ENCODE peak calls at places on chromosomes 13 and 19, in ten cellular contexts. P is natural killer cell treated with Interleukin-12 subunit alpha and Interleukin-12 subunit beta and Interleukin-15 and Interleukin-18, amount 100 ng/mL, for 72 hours; N is NCI-H1105; U is activated T-helper 1 cell treated with Interleukin-2 at 50 U/mL for 16 hours; R is GF-D8; F is ELF-1; K is HT1080; J is stimulated activated naive CD8-positive, alpha-beta T cell treated with anti-CD3 and anti-CD28 coated beads, Interleukin-15, Interleukin-2, amounts not matched to agents 100 U/mL and 50 U/mL, for 24 hours; Q is chondrocyte; V is CD8-positive, alpha-beta T cell. G is an unnamed sample.

GRCh38 chr13:30730526-30730925 is 4.8 kb upstream of the ALOX5AP start:
- DNase-seq in P (no peak), N (no peak), U (no peak), R (no peak), F (peak; percentile 34), K (no peak), J (no peak), Q (no peak), V (no peak), G (peak; percentile 63)

GRCh38 chr13:44921931-44922758 is 67.1 kb downstream of the NUFIP1 start:
- DNase-seq in P (no peak), N (no peak), U (no peak), R (no peak), F (no peak), K (peak; percentile 90), J (no peak), Q (no peak), V (no peak), G (no peak)

GRCh38 chr19:50046649-50047503 is 21.1 kb downstream of the ZNF473 start:
- DNase-seq in P (no peak), N (peak; percentile 53), U (peak; percentile 33), R (no peak), F (peak; percentile 53), K (no peak), J (peak; percentile 64), Q (no peak), V (peak; percentile 33), G (peak; percentile 57)

GRCh38 chr13:21691928-21692327 is 21.1 kb downstream of the FGF9 start:
- DNase-seq in P (no peak), N (no peak), U (no peak), R (no peak), F (no peak), K (no peak), J (no peak), Q (no peak), V (no peak), G (no peak)

GRCh38 chr13:24217601-24218281 is 57.2 kb downstream of the SPATA13 start:
- DNase-seq in P (no peak), N (no peak), U (no peak), R (peak; percentile 20), F (peak; percentile 50), K (no peak), J (no peak), Q (no peak), V (no peak), G (peak; percentile 46)

GRCh38 chr19:5935473-5936307 is 21.6 kb downstream of the CAPS start:
- DNase-seq in P (no peak), N (no peak), U (no peak), R (no peak), F (no peak), K (no peak), J (no peak), Q (no peak), V (no peak), G (no peak)

GRCh38 chr13:99967884-99968520 is 3.6 kb downstream of the ZIC5 start:
- DNase-seq in P (no peak), N (no peak), U (no peak), R (no peak), F (peak; percentile 44), K (no peak), J (no peak), Q (no peak), V (no peak), G (peak; percentile 67)

GRCh38 chr13:110208116-110208515 is 98.8 kb downstream of the COL4A1 start:
- DNase-seq in P (no peak), N (no peak), U (no peak), R (no peak), F (no peak), K (no peak), J (no peak), Q (no peak), V (no peak), G (no peak)

GRCh38 chr19:37929512-37929911 is 22.5 kb downstream of the SIPA1L3 start:
- DNase-seq in P (no peak), N (no peak), U (no peak), R (no peak), F (no peak), K (no peak), J (no peak), Q (no peak), V (no peak), G (no peak)

GRCh38 chr13:21344662-21345176 is 114.4 kb downstream of the ZDHHC20 start:
- DNase-seq in P (no peak), N (no peak), U (peak; percentile 5), R (peak; percentile 78), F (no peak), K (peak; percentile 10), J (peak; percentile 27), Q (no peak), V (peak; percentile 8), G (no peak)

GRCh38 chr19:36059180-36059910 is 4.6 kb downstream of the WDR62 start:
- DNase-seq in P (no peak), N (no peak), U (no peak), R (no peak), F (no peak), K (no peak), J (no peak), Q (no peak), V (no peak), G (peak; percentile 16)

GRCh38 chr19:54029930-54030490 is 33.7 kb downstream of the VSTM1 start:
- DNase-seq in P (peak; percentile 63), N (no peak), U (peak; percentile 28), R (peak; percentile 33), F (peak; percentile 86), K (peak; percentile 74), J (peak; percentile 66), Q (no peak), V (peak; percentile 32), G (peak; percentile 94)

GRCh38 chr13:96958286-96958891 is 35.9 kb downstream of the OXGR1 start:
- DNase-seq in P (no peak), N (peak; percentile 21), U (no peak), R (no peak), F (no peak), K (peak; percentile 31), J (no peak), Q (no peak), V (no peak), G (peak; percentile 50)

GRCh38 chr19:1154731-1155351 is 19.2 kb downstream of the SBNO2 start:
- DNase-seq in P (no peak), N (no peak), U (no peak), R (peak; percentile 39), F (no peak), K (no peak), J (no peak), Q (peak; percentile 94), V (no peak), G (no peak)

GRCh38 chr13:98188544-98189166 is 11.6 kb upstream of the RNF113B start:
- DNase-seq in P (no peak), N (no peak), U (no peak), R (no peak), F (no peak), K (no peak), J (no peak), Q (no peak), V (no peak), G (peak; percentile 64)

GRCh38 chr19:45069056-45069455 is 7.2 kb downstream of the ZNF296 start:
- DNase-seq in P (no peak), N (no peak), U (no peak), R (no peak), F (peak; percentile 78), K (no peak), J (no peak), Q (no peak), V (no peak), G (peak; percentile 71)

GRCh38 chr19:54189020-54189667 is at the start of gene MBOAT7:
- DNase-seq in P (no peak), N (no peak), U (no peak), R (no peak), F (no peak), K (no peak), J (no peak), Q (peak; percentile 90), V (no peak), G (no peak)

GRCh38 chr19:814108-815078 is 7.4 kb downstream of the PLPPR3 start:
- DNase-seq in P (no peak), N (no peak), U (no peak), R (no peak), F (no peak), K (no peak), J (no peak), Q (no peak), V (no peak), G (no peak)

GRCh38 chr13:72120632-72121031 is 253.6 kb upstream of the DACH1 start:
- DNase-seq in P (no peak), N (no peak), U (no peak), R (no peak), F (no peak), K (no peak), J (no peak), Q (no peak), V (no peak), G (no peak)

GRCh38 chr13:85616275-85616674 is 182.9 kb downstream of the SLITRK6 start:
- DNase-seq in P (no peak), N (no peak), U (no peak), R (no peak), F (no peak), K (peak; percentile 43), J (no peak), Q (no peak), V (no peak), G (no peak)

GRCh38 chr19:35123573-35123972 is 8.0 kb downstream of the FXYD3 start:
- DNase-seq in P (no peak), N (no peak), U (no peak), R (no peak), F (no peak), K (no peak), J (no peak), Q (no peak), V (no peak), G (no peak)

GRCh38 chr13:44867825-44868224 is 121.4 kb downstream of the NUFIP1 start:
- DNase-seq in P (no peak), N (no peak), U (no peak), R (no peak), F (no peak), K (no peak), J (no peak), Q (no peak), V (no peak), G (no peak)

GRCh38 chr13:23922005-23922932 is 25.0 kb upstream of the C1QTNF9B start:
- DNase-seq in P (no peak), N (no peak), U (no peak), R (peak; percentile 75), F (peak; percentile 7), K (peak; percentile 25), J (no peak), Q (no peak), V (no peak), G (peak; percentile 80)